ENCODE peak calls at places on chromosome 17, in ten cellular contexts. I is HL-60; N is A673; U is activated naive CD4-positive, alpha-beta T cell; P is activated T-helper 1 cell treated with anti-CD3 and anti-CD28 coated beads, Interleukin-12 subunit alpha, Interleukin-12 subunit beta, Interleukin-2, Interleukin-4 antibody, amounts not matched to agents 30 ng/mL and 10 ng/mL and 1 ng/mL, durations not matched to agents 14 hours and 24 hours and 36 hours; V is gastrocnemius medialis; J is HEK293T; A is NCI-H1930; R is prostate gland; K is WTC11. X is an unnamed sample.

GRCh38 chr17:81641825-81642489 is 5.0 kb downstream of the TSPAN10 start:
- DNase-seq in V (no peak), K (no peak), J (no peak), N (no peak), I (no peak), A (no peak), P (no peak), R (no peak), U (no peak), X (no peak)

GRCh38 chr17:81735181-81736102 is 23.4 kb downstream of the SLC25A10 start:
- DNase-seq in J (no peak), R (peak; percentile 49), U (no peak), P (no peak), I (peak; percentile 100), K (no peak), N (no peak), A (no peak), V (no peak), X (no peak)

GRCh38 chr17:31697838-31698237 is 161.2 kb downstream of the COPRS start:
- DNase-seq in R (no peak), J (no peak), I (no peak), A (no peak), N (no peak), U (no peak), P (no peak), K (no peak), V (no peak), X (no peak)

GRCh38 chr17:27293359-27293897 is 486 bp upstream of the WSB1 start:
- DNase-seq in R (no peak), U (no peak), A (peak; percentile 18), V (peak; percentile 29), N (no peak), J (no peak), I (no peak), K (no peak), P (peak; percentile 1), X (no peak)

GRCh38 chr17:70875729-70876344 is 706.5 kb downstream of the KCNJ2 start:
- DNase-seq in K (no peak), N (no peak), I (no peak), P (no peak), R (no peak), A (no peak), J (no peak), V (no peak), U (no peak), X (no peak)

GRCh38 chr17:76586741-76587487 is 1.3 kb upstream of the ST6GALNAC2 start:
- DNase-seq in A (no peak), R (peak; percentile 59), N (no peak), P (no peak), K (peak; percentile 35), V (no peak), J (no peak), U (no peak), I (no peak), X (no peak)

GRCh38 chr17:39607851-39608130 is at the start of gene NEUROD2:
- DNase-seq in P (no peak), U (no peak), K (no peak), J (no peak), N (no peak), R (no peak), I (no peak), A (no peak), V (no peak), X (no peak)

GRCh38 chr17:19362293-19363113 is at the start of gene B9D1:
- DNase-seq in A (peak; percentile 89), R (peak; percentile 91), N (peak; percentile 95), J (peak; percentile 97), I (peak; percentile 65), P (peak; percentile 85), U (peak; percentile 95), K (peak; percentile 94), V (peak; percentile 93), X (peak; percentile 84)

GRCh38 chr17:19015428-19015827 is 10.9 kb upstream of the FAM83G start:
- DNase-seq in N (no peak), I (no peak), P (no peak), J (no peak), A (no peak), V (no peak), R (no peak), K (no peak), U (no peak), X (no peak)

GRCh38 chr17:32519769-32520701 is 33.2 kb downstream of the CDK5R1 start:
- DNase-seq in A (no peak), I (no peak), R (no peak), V (no peak), N (no peak), U (peak; percentile 14), K (no peak), P (no peak), J (no peak), X (peak; percentile 35)

GRCh38 chr17:77802811-77803220 is 155.7 kb upstream of the TNRC6C start:
- DNase-seq in U (no peak), P (no peak), K (no peak), I (no peak), J (no peak), V (no peak), A (no peak), N (no peak), R (no peak), X (no peak)

GRCh38 chr17:50087246-50087911 is 7.8 kb upstream of the PDK2 start:
- DNase-seq in I (no peak), N (peak; percentile 82), P (peak; percentile 72), A (no peak), U (peak; percentile 67), V (peak; percentile 71), R (peak; percentile 53), K (peak; percentile 89), J (peak; percentile 86), X (peak; percentile 70)

GRCh38 chr17:77185137-77185536 is 44.4 kb downstream of the SEC14L1 start:
- DNase-seq in I (no peak), V (no peak), A (no peak), R (no peak), J (no peak), K (no peak), N (no peak), U (no peak), P (no peak), X (no peak)

GRCh38 chr17:57832711-57833596 is 16.9 kb downstream of the MRPS23 start:
- DNase-seq in A (peak; percentile 40), J (peak; percentile 72), P (peak; percentile 38), U (peak; percentile 49), R (peak; percentile 77), N (peak; percentile 84), V (peak; percentile 77), K (peak; percentile 69), I (peak; percentile 70), X (peak; percentile 47)

GRCh38 chr17:35449371-35449931 is 885 bp upstream of the SLFN13 start:
- DNase-seq in N (no peak), R (no peak), J (no peak), P (no peak), U (no peak), K (peak; percentile 43), I (no peak), A (no peak), V (no peak), X (no peak)

GRCh38 chr17:17362531-17362930 is 59.4 kb downstream of the NT5M start:
- DNase-seq in A (no peak), K (no peak), P (no peak), N (no peak), I (no peak), U (no peak), V (no peak), R (no peak), J (no peak), X (no peak)

GRCh38 chr17:7557825-7558543 is 566 bp upstream of the TNFSF13 start:
- DNase-seq in J (no peak), P (no peak), A (no peak), U (no peak), R (peak; percentile 94), K (peak; percentile 75), V (peak; percentile 80), I (peak; percentile 84), N (peak; percentile 60), X (no peak)

GRCh38 chr17:27207073-27207511 is 86.8 kb upstream of the WSB1 start:
- DNase-seq in J (no peak), I (peak; percentile 31), K (no peak), A (no peak), P (no peak), R (no peak), N (peak; percentile 58), V (no peak), U (no peak), X (no peak)

GRCh38 chr17:44916781-44917241 is 1.5 kb upstream of the GFAP start:
- DNase-seq in P (no peak), R (peak; percentile 70), A (no peak), N (no peak), U (no peak), V (peak; percentile 16), J (no peak), I (no peak), K (no peak), X (no peak)

GRCh38 chr17:39775075-39775474 is 37.3 kb downstream of the GRB7 start:
- DNase-seq in V (no peak), U (no peak), J (no peak), A (no peak), K (no peak), N (no peak), R (no peak), I (no peak), P (no peak), X (no peak)

GRCh38 chr17:5139454-5139725 is 23.6 kb downstream of the USP6 start:
- DNase-seq in V (no peak), P (no peak), R (no peak), I (no peak), A (no peak), U (no peak), N (no peak), J (no peak), K (no peak), X (no peak)

GRCh38 chr17:82097187-82097918 is 683 bp downstream of the FASN start:
- DNase-seq in P (peak; percentile 24), K (no peak), R (no peak), I (peak; percentile 60), N (no peak), A (no peak), J (peak; percentile 42), V (no peak), U (no peak), X (no peak)

GRCh38 chr17:63309021-63309420 is 137.1 kb downstream of the CYB561 start:
- DNase-seq in I (no peak), R (no peak), V (no peak), K (no peak), U (no peak), J (no peak), N (no peak), A (no peak), P (no peak), X (no peak)

GRCh38 chr17:60416368-60416925 is 5.8 kb upstream of the CHCT1 start:
- DNase-seq in P (no peak), K (no peak), J (no peak), R (no peak), N (no peak), V (no peak), U (no peak), I (no peak), A (no peak), X (no peak)

GRCh38 chr17:39485555-39485954 is 24.3 kb downstream of the CDK12 start:
- DNase-seq in U (no peak), N (no peak), R (no peak), P (no peak), K (no peak), A (no peak), V (peak; percentile 37), J (no peak), I (no peak), X (no peak)

GRCh38 chr17:57431415-57431814 is 175.1 kb downstream of the MSI2 start:
- DNase-seq in P (no peak), K (no peak), R (no peak), I (no peak), V (no peak), A (no peak), U (no peak), N (no peak), J (no peak), X (no peak)

GRCh38 chr17:5509482-5509881 is 23.1 kb downstream of the MIS12 start:
- DNase-seq in J (no peak), V (no peak), P (no peak), R (no peak), U (no peak), A (no peak), N (no peak), K (no peak), I (no peak), X (no peak)

GRCh38 chr17:58692239-58693055 is at the start of gene RAD51C:
- DNase-seq in U (peak; percentile 77), K (peak; percentile 72), A (peak; percentile 77), I (peak; percentile 89), J (peak; percentile 88), P (peak; percentile 86), V (peak; percentile 67), R (peak; percentile 65), N (peak; percentile 92), X (peak; percentile 85)

X was measured in activated T-helper 2 cell treated with anti-CD3 and anti-CD28 coated beads, Interferon-gamma antibody, Interleukin-2, Interleukin-4, amounts not matched to agents 10 μg/mL and 5 μg/mL and 100 μg/mL, durations not matched to agents 14 hours and 24 hours and 36 hours.